ENCODE peak calls at places on chromosome 4, in six cellular contexts. L is heart right ventricle, E is right cardiac atrium, R is NCI-H2227 treated with DMSO at 0.1 percent for 48 hours, M is DMS153, P is COR-L47. Y is an unnamed sample.

GRCh38 chr4:47879458-47879857 is 34.9 kb downstream of the NFXL1 start:
- DNase-seq in L (no peak), P (no peak), M (no peak), R (no peak), E (no peak), Y (no peak)

GRCh38 chr4:107825072-107825789 is 499 bp downstream of the SGMS2 start:
- DNase-seq in E (peak), M (no peak), L (peak), R (no peak), P (no peak), Y (peak)

GRCh38 chr4:79673321-79673720 is 265.3 kb upstream of the GK2 start:
- DNase-seq in P (no peak), M (no peak), E (no peak), L (no peak), R (no peak), Y (no peak)

GRCh38 chr4:5471691-5472090 is 236.7 kb downstream of the EVC2 start:
- DNase-seq in L (no peak), P (no peak), M (no peak), E (no peak), R (no peak), Y (no peak)

GRCh38 chr4:48331577-48332340 is 9.6 kb upstream of the SLAIN2 start:
- DNase-seq in M (no peak), L (no peak), R (no peak), E (no peak), P (no peak), Y (no peak)

GRCh38 chr4:86926428-86927086 is 8.3 kb upstream of the AFF1 start:
- DNase-seq in E (no peak), M (no peak), L (no peak), P (no peak), R (no peak), Y (no peak)

GRCh38 chr4:103994059-103994458 is 274.3 kb upstream of the TACR3 start:
- DNase-seq in L (no peak), M (no peak), P (peak), R (no peak), E (no peak), Y (peak)

GRCh38 chr4:21451032-21451431 is 497.5 kb downstream of the KCNIP4 start:
- DNase-seq in R (no peak), P (no peak), E (no peak), L (no peak), M (no peak), Y (peak)

GRCh38 chr4:2932951-2933565 is 30.1 kb downstream of the NOP14 start:
- DNase-seq in L (no peak), R (no peak), P (no peak), M (no peak), E (peak), Y (peak)

GRCh38 chr4:111689214-111689613 is 456.0 kb upstream of the FAM241A start:
- DNase-seq in P (no peak), L (no peak), E (no peak), R (no peak), M (no peak), Y (no peak)

GRCh38 chr4:87030606-87031441 is 96.0 kb downstream of the AFF1 start:
- DNase-seq in L (no peak), M (no peak), R (no peak), E (no peak), P (no peak), Y (no peak)

GRCh38 chr4:103892616-103893015 is 172.8 kb upstream of the TACR3 start:
- DNase-seq in E (no peak), P (no peak), R (no peak), M (no peak), L (no peak), Y (peak)

GRCh38 chr4:108120789-108121188 is 47.9 kb downstream of the LEF1 start:
- DNase-seq in M (no peak), P (no peak), L (no peak), E (no peak), R (no peak), Y (no peak)

GRCh38 chr4:139901516-139902327 is 236.1 kb downstream of the MGST2 start:
- DNase-seq in R (peak), P (peak), M (peak), L (no peak), E (no peak), Y (no peak)

GRCh38 chr4:80307183-80307735 is 28.3 kb upstream of the CFAP299 start:
- DNase-seq in L (no peak), E (no peak), M (peak), R (peak), P (peak), Y (peak)

GRCh38 chr4:98994474-98995182 is 893 bp upstream of the METAP1 start:
- DNase-seq in M (no peak), L (no peak), E (no peak), P (no peak), R (no peak), Y (no peak)

GRCh38 chr4:139686988-139687387 is 21.4 kb downstream of the MGST2 start:
- DNase-seq in M (no peak), P (no peak), L (no peak), R (no peak), E (no peak), Y (no peak)

GRCh38 chr4:3434891-3435683 is 6.7 kb upstream of the HGFAC start:
- DNase-seq in E (no peak), R (no peak), P (no peak), M (no peak), L (no peak), Y (no peak)

GRCh38 chr4:13355036-13355910 is 128.9 kb downstream of the RAB28 start:
- DNase-seq in M (no peak), E (no peak), L (no peak), P (no peak), R (no peak), Y (no peak)

GRCh38 chr4:104015680-104016079 is 295.9 kb upstream of the TACR3 start:
- DNase-seq in E (no peak), L (no peak), R (no peak), M (peak), P (no peak), Y (peak)

GRCh38 chr4:26330946-26331345 is 10.1 kb downstream of the RBPJ start:
- DNase-seq in P (no peak), M (peak), E (no peak), R (no peak), L (no peak), Y (no peak)

GRCh38 chr4:1395941-1396805 is 10.1 kb downstream of the NKX1-1 start:
- DNase-seq in P (no peak), M (no peak), L (no peak), E (peak), R (no peak), Y (no peak)

GRCh38 chr4:156472624-156473023 is 499.0 kb downstream of the PDGFC start:
- DNase-seq in E (no peak), L (no peak), P (no peak), R (no peak), M (no peak), Y (no peak)

GRCh38 chr4:55398461-55398860 is 2.7 kb downstream of the TMEM165 start:
- DNase-seq in M (no peak), P (no peak), E (no peak), L (no peak), R (no peak), Y (peak)